ENCODE peak calls at places on chromosomes 1 and 21, in seven cellular contexts. E is foreskin fibroblast; K is NCI-H1417; A is cortex of kidney; N is effector CD8-positive, alpha-beta T cell; J is NCI-H1694 treated with DMSO at 0.1 percent for 48 hours; Z is tibial nerve. G is an unnamed sample.

GRCh38 chr21:45078877-45079281 is 4.5 kb downstream of the ADARB1 start:
- DNase-seq in N (peak; percentile 47), E (peak; percentile 58), K (no peak), A (no peak), Z (no peak), J (no peak), G (no peak)

GRCh38 chr1:7644906-7645750 is 126.0 kb upstream of the VAMP3 start:
- DNase-seq in J (no peak), A (no peak), N (no peak), Z (no peak), K (peak; percentile 89), E (no peak), G (peak; percentile 89)

GRCh38 chr1:197884173-197884572 is 18.3 kb upstream of the C1orf53 start:
- DNase-seq in K (no peak), N (no peak), E (no peak), J (no peak), Z (no peak), A (no peak), G (no peak)

GRCh38 chr1:50179639-50180038 is 70.9 kb downstream of the ELAVL4 start:
- DNase-seq in J (no peak), E (no peak), A (no peak), K (no peak), N (no peak), Z (no peak), G (no peak)

GRCh38 chr1:199029401-199029800 is 390.6 kb downstream of the PTPRC start:
- DNase-seq in A (no peak), K (no peak), Z (no peak), J (no peak), E (peak; percentile 14), N (no peak), G (no peak)

GRCh38 chr1:37892151-37893047 is 33.0 kb upstream of the MTF1 start:
- DNase-seq in N (no peak), E (peak; percentile 21), J (no peak), A (no peak), K (no peak), Z (no peak), G (no peak)

GRCh38 chr1:32881871-32882850 is 4.1 kb upstream of the HPCA start:
- DNase-seq in J (peak; percentile 90), E (no peak), N (no peak), Z (no peak), A (no peak), K (no peak), G (peak; percentile 39)

GRCh38 chr1:1205769-1206375 is 520 bp downstream of the TNFRSF18 start:
- DNase-seq in J (no peak), K (no peak), N (no peak), Z (no peak), A (no peak), E (no peak), G (no peak)

GRCh38 chr21:31366825-31367224 is 22.8 kb upstream of the TIAM1 start:
- DNase-seq in A (no peak), E (peak; percentile 41), N (no peak), Z (no peak), J (no peak), K (no peak), G (peak; percentile 35)

GRCh38 chr1:169523904-169524303 is 38.2 kb upstream of the SLC19A2 start:
- DNase-seq in K (no peak), Z (no peak), J (no peak), E (no peak), A (no peak), N (no peak), G (no peak)

GRCh38 chr1:245797592-245798366 is 643.0 kb downstream of the KIF26B start:
- DNase-seq in K (no peak), N (no peak), J (no peak), E (no peak), Z (no peak), A (no peak), G (peak; percentile 5)

GRCh38 chr1:78715181-78715661 is 65.6 kb downstream of the IFI44 start:
- DNase-seq in K (no peak), E (peak; percentile 50), Z (no peak), A (no peak), N (no peak), J (no peak), G (no peak)

GRCh38 chr1:245503548-245503947 is 348.8 kb downstream of the KIF26B start:
- DNase-seq in N (no peak), E (no peak), J (no peak), Z (no peak), A (no peak), K (no peak), G (no peak)

GRCh38 chr1:8461341-8462110 is 143.6 kb downstream of the SLC45A1 start:
- DNase-seq in A (no peak), Z (no peak), E (no peak), N (no peak), J (no peak), K (no peak), G (no peak)

GRCh38 chr21:39022035-39022900 is 161.0 kb downstream of the PSMG1 start:
- DNase-seq in J (no peak), K (peak; percentile 33), Z (no peak), E (no peak), N (no peak), A (no peak), G (no peak)

GRCh38 chr1:164602480-164603093 is 43.6 kb downstream of the PBX1 start:
- DNase-seq in N (no peak), K (peak; percentile 76), E (peak; percentile 37), A (no peak), J (peak; percentile 15), Z (no peak), G (peak; percentile 87)

GRCh38 chr1:43541721-43542401 is 11.2 kb downstream of the PTPRF start:
- DNase-seq in A (no peak), E (peak; percentile 46), N (no peak), J (peak; percentile 12), Z (peak; percentile 50), K (peak; percentile 74), G (peak; percentile 87)

GRCh38 chr1:52567943-52568342 is 15.1 kb upstream of the TUT4 start:
- DNase-seq in A (no peak), K (no peak), J (no peak), Z (no peak), N (no peak), E (no peak), G (peak; percentile 16)

GRCh38 chr1:24003331-24003972 is 23.3 kb upstream of the SRSF10 start:
- DNase-seq in A (no peak), Z (no peak), N (no peak), J (no peak), E (peak; percentile 90), K (peak; percentile 84), G (no peak)